ENCODE peak calls at places on chromosomes 5 and 9, in five cellular contexts. One of them, this sample, is unnamed.

GRCh38 chr5:32538031-32538547 is 47.3 kb upstream of the SUB1 start:
- DNase-seq in GM23338: no peak
- DNase-seq in mammary epithelial cell: no peak
- DNase-seq in GM23248: no peak
- DNase-seq in endothelial cell of umbilical vein: no peak
- DNase-seq in this sample: no peak

GRCh38 chr9:89497978-89498844 is at the start of gene SEMA4D:
- DNase-seq in GM23338: peak
- DNase-seq in endothelial cell of umbilical vein: peak
- DNase-seq in GM23248: peak
- DNase-seq in mammary epithelial cell: peak
- DNase-seq in this sample: peak

GRCh38 chr9:128160603-128160987 is 530 bp downstream of the BBLN start:
- DNase-seq in GM23338: peak
- DNase-seq in mammary epithelial cell: no peak
- DNase-seq in endothelial cell of umbilical vein: peak
- DNase-seq in GM23248: peak
- DNase-seq in this sample: no peak

GRCh38 chr5:56414056-56414455 is 180.9 kb upstream of the ANKRD55 start:
- DNase-seq in mammary epithelial cell: no peak
- DNase-seq in GM23248: no peak
- DNase-seq in endothelial cell of umbilical vein: no peak
- DNase-seq in GM23338: no peak
- DNase-seq in this sample: no peak

GRCh38 chr5:93929146-93929545 is 187.7 kb upstream of the POU5F2 start:
- DNase-seq in GM23338: no peak
- DNase-seq in mammary epithelial cell: no peak
- DNase-seq in endothelial cell of umbilical vein: no peak
- DNase-seq in GM23248: peak
- DNase-seq in this sample: no peak

GRCh38 chr5:170570492-170570891 is 66.7 kb downstream of the KCNIP1 start:
- DNase-seq in GM23338: no peak
- DNase-seq in endothelial cell of umbilical vein: no peak
- DNase-seq in GM23248: no peak
- DNase-seq in mammary epithelial cell: no peak
- DNase-seq in this sample: no peak

GRCh38 chr9:19379697-19380046 is 364 bp downstream of the RPS6 start:
- DNase-seq in GM23248: peak
- DNase-seq in mammary epithelial cell: no peak
- DNase-seq in GM23338: peak
- DNase-seq in endothelial cell of umbilical vein: peak
- DNase-seq in this sample: no peak

GRCh38 chr5:139845846-139846681 is 50.5 kb downstream of the PSD2 start:
- DNase-seq in endothelial cell of umbilical vein: no peak
- DNase-seq in GM23248: no peak
- DNase-seq in mammary epithelial cell: no peak
- DNase-seq in GM23338: no peak
- DNase-seq in this sample: no peak

GRCh38 chr5:98911221-98912040 is 17.4 kb downstream of the CHD1 start:
- DNase-seq in GM23338: peak
- DNase-seq in endothelial cell of umbilical vein: no peak
- DNase-seq in GM23248: no peak
- DNase-seq in mammary epithelial cell: no peak
- DNase-seq in this sample: no peak

GRCh38 chr9:22447607-22448305 is 1.1 kb downstream of the DMRTA1 start:
- DNase-seq in GM23338: peak
- DNase-seq in endothelial cell of umbilical vein: peak
- DNase-seq in GM23248: no peak
- DNase-seq in mammary epithelial cell: no peak
- DNase-seq in this sample: peak

GRCh38 chr5:178350361-178351220 is 118.0 kb upstream of the PHYKPL start:
- DNase-seq in GM23248: no peak
- DNase-seq in endothelial cell of umbilical vein: no peak
- DNase-seq in GM23338: no peak
- DNase-seq in mammary epithelial cell: no peak
- DNase-seq in this sample: no peak

GRCh38 chr5:172770675-172771438 is at the start of gene DUSP1:
- DNase-seq in GM23248: peak
- DNase-seq in endothelial cell of umbilical vein: peak
- DNase-seq in GM23338: peak
- DNase-seq in mammary epithelial cell: peak
- DNase-seq in this sample: peak

DNA sequence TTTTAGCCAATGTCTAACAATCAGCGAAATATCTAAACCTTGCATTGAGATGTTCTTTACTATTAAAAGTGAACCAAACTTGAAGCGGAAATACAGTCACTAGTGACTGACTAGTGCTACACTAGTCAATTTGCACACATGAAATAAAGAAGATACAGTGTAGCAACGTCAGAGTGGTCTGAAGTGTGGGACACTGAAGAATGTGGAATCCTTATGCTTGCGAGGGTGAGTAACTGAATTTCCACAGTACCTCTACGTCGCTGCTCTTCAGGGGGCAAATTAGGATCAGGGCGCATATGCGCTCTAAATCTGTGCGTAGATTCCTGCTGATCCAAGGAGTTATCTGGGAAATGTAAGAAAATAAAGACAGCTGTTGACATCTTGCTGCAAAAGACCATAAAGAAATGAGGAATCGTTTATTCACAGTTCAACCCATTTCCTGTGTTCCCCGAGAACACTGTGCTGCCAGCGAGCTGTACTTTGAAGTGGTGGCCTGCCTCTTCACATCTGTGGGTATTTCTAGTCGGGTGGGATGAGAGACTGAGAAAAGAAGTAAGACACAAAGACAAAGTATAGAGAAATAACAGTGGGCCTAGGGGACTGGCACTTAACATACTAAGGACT is 39.8 kb upstream of the FLT4 start:
- DNase-seq in mammary epithelial cell: no peak
- DNase-seq in endothelial cell of umbilical vein: no peak
- DNase-seq in GM23338: no peak
- DNase-seq in GM23248: no peak
- DNase-seq in this sample: no peak
- TF ChIP-seq EZH2 in mammary epithelial cell: no peak
- TF ChIP-seq EZH2 in endothelial cell of umbilical vein: no peak
- TF ChIP-seq EZH2 in GM23338: no peak
- TF ChIP-seq EZH2 in GM23248: no peak
- TF ChIP-seq EZH2 in this sample: no peak

GRCh38 chr5:80034962-80035821 is at the start of gene THBS4:
- DNase-seq in mammary epithelial cell: no peak
- DNase-seq in endothelial cell of umbilical vein: no peak
- DNase-seq in GM23338: peak
- DNase-seq in GM23248: peak
- DNase-seq in this sample: no peak
- TF ChIP-seq EZH2 in mammary epithelial cell: peak
- TF ChIP-seq EZH2 in endothelial cell of umbilical vein: peak
- TF ChIP-seq EZH2 in GM23338: no peak
- TF ChIP-seq EZH2 in GM23248: peak
- TF ChIP-seq EZH2 in this sample: no peak

GRCh38 chr9:123167474-123167873 is 100.9 kb downstream of the STRBP start:
- DNase-seq in mammary epithelial cell: no peak
- DNase-seq in GM23338: no peak
- DNase-seq in endothelial cell of umbilical vein: no peak
- DNase-seq in GM23248: no peak
- DNase-seq in this sample: no peak
- TF ChIP-seq EZH2 in mammary epithelial cell: no peak
- TF ChIP-seq EZH2 in GM23338: no peak
- TF ChIP-seq EZH2 in endothelial cell of umbilical vein: no peak
- TF ChIP-seq EZH2 in GM23248: no peak
- TF ChIP-seq EZH2 in this sample: no peak

GRCh38 chr9:126682928-126683697 is 69.4 kb downstream of the LMX1B start:
- DNase-seq in GM23338: peak
- DNase-seq in mammary epithelial cell: no peak
- DNase-seq in endothelial cell of umbilical vein: no peak
- DNase-seq in GM23248: peak
- DNase-seq in this sample: no peak
- TF ChIP-seq EZH2 in GM23338: peak
- TF ChIP-seq EZH2 in mammary epithelial cell: no peak
- TF ChIP-seq EZH2 in endothelial cell of umbilical vein: peak
- TF ChIP-seq EZH2 in GM23248: peak
- TF ChIP-seq EZH2 in this sample: no peak

GRCh38 chr9:115117999-115118470 is at the start of gene TNC:
- DNase-seq in GM23248: peak
- DNase-seq in mammary epithelial cell: peak
- DNase-seq in endothelial cell of umbilical vein: peak
- DNase-seq in GM23338: peak
- DNase-seq in this sample: peak
- TF ChIP-seq EZH2 in GM23248: no peak
- TF ChIP-seq EZH2 in mammary epithelial cell: no peak
- TF ChIP-seq EZH2 in endothelial cell of umbilical vein: no peak
- TF ChIP-seq EZH2 in GM23338: no peak
- TF ChIP-seq EZH2 in this sample: no peak

GRCh38 chr5:74864823-74865222 is 1.4 kb downstream of the FAM169A start:
- DNase-seq in endothelial cell of umbilical vein: no peak
- DNase-seq in mammary epithelial cell: no peak
- DNase-seq in GM23248: no peak
- DNase-seq in GM23338: no peak
- DNase-seq in this sample: peak

GRCh38 chr5:74863726-74864125 is 2.5 kb downstream of the FAM169A start:
- DNase-seq in GM23248: no peak
- DNase-seq in mammary epithelial cell: peak
- DNase-seq in GM23338: no peak
- DNase-seq in endothelial cell of umbilical vein: no peak
- DNase-seq in this sample: no peak

GRCh38 chr5:74866653-74867162 is 521 bp upstream of the FAM169A start:
- DNase-seq in mammary epithelial cell: no peak
- DNase-seq in endothelial cell of umbilical vein: no peak
- DNase-seq in GM23338: peak
- DNase-seq in GM23248: no peak
- DNase-seq in this sample: no peak

GRCh38 chr5:74865293-74865798 is 841 bp downstream of the FAM169A start:
- DNase-seq in GM23338: no peak
- DNase-seq in GM23248: no peak
- DNase-seq in mammary epithelial cell: no peak
- DNase-seq in endothelial cell of umbilical vein: no peak
- DNase-seq in this sample: peak

GRCh38 chr5:74865799-74866652 is at the start of gene FAM169A:
- DNase-seq in mammary epithelial cell: peak
- DNase-seq in endothelial cell of umbilical vein: no peak
- DNase-seq in GM23338: peak
- DNase-seq in GM23248: peak
- DNase-seq in this sample: peak
- TF ChIP-seq EZH2 in mammary epithelial cell: no peak
- TF ChIP-seq EZH2 in endothelial cell of umbilical vein: peak
- TF ChIP-seq EZH2 in GM23338: no peak
- TF ChIP-seq EZH2 in GM23248: no peak
- TF ChIP-seq EZH2 in this sample: no peak

GRCh38 chr5:67015577-67016290 is 180.9 kb downstream of the CD180 start:
- DNase-seq in GM23338: no peak
- DNase-seq in mammary epithelial cell: peak
- DNase-seq in GM23248: no peak
- DNase-seq in endothelial cell of umbilical vein: peak
- DNase-seq in this sample: peak

GRCh38 chr5:67013719-67014118 is 182.9 kb downstream of the CD180 start:
- DNase-seq in mammary epithelial cell: no peak
- DNase-seq in GM23248: no peak
- DNase-seq in GM23338: no peak
- DNase-seq in endothelial cell of umbilical vein: no peak
- DNase-seq in this sample: no peak

GRCh38 chr5:67014957-67015400 is 181.6 kb downstream of the CD180 start:
- DNase-seq in endothelial cell of umbilical vein: peak
- DNase-seq in mammary epithelial cell: peak
- DNase-seq in GM23338: no peak
- DNase-seq in GM23248: no peak
- DNase-seq in this sample: peak

GRCh38 chr5:67012241-67012640 is 184.4 kb downstream of the CD180 start:
- DNase-seq in endothelial cell of umbilical vein: peak
- DNase-seq in GM23248: peak
- DNase-seq in GM23338: no peak
- DNase-seq in mammary epithelial cell: peak
- DNase-seq in this sample: peak

GRCh38 chr5:67014191-67014590 is 182.4 kb downstream of the CD180 start:
- DNase-seq in mammary epithelial cell: no peak
- DNase-seq in GM23338: no peak
- DNase-seq in GM23248: no peak
- DNase-seq in endothelial cell of umbilical vein: peak
- DNase-seq in this sample: no peak
- TF ChIP-seq EZH2 in mammary epithelial cell: no peak
- TF ChIP-seq EZH2 in GM23338: no peak
- TF ChIP-seq EZH2 in GM23248: no peak
- TF ChIP-seq EZH2 in endothelial cell of umbilical vein: no peak
- TF ChIP-seq EZH2 in this sample: no peak

DNA sequence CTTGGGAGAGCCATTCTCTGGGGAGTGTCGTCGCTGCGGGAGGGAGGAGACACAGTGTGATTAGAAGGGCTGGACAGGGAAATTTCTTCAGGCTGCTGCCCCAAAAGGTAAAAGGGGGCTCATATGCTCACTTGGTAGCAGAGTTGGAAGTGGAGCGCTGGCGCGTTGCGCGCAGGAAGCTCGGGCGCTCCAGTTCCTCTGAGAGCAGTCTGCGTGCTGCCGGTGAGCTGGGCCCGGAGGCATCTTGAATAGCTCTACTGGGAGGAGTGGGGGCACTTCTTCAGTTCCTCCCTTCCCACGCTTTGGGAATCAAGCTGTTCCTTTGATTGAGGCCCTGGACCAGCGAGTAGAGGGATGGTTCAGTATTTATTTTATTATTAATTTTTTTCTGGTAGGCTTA is 2.7 kb downstream of the RXFP3 start:
- DNase-seq in GM23248: no peak
- DNase-seq in GM23338: no peak
- DNase-seq in endothelial cell of umbilical vein: no peak
- DNase-seq in mammary epithelial cell: no peak
- DNase-seq in this sample: no peak
- TF ChIP-seq EZH2 in GM23248: no peak
- TF ChIP-seq EZH2 in GM23338: no peak
- TF ChIP-seq EZH2 in endothelial cell of umbilical vein: no peak
- TF ChIP-seq EZH2 in mammary epithelial cell: no peak
- TF ChIP-seq EZH2 in this sample: no peak